ENCODE peak calls at places on chromosomes 16 and 17, in eight cellular contexts. S is heart right ventricle, V is GM23338, F is B cell, L is astrocyte, Y is brain microvascular endothelial cell, O is heart left ventricle, W is HCT116. K is an unnamed sample.

GRCh38 chr16:54935411-54936085 is 4.9 kb downstream of the IRX5 start:
- DNase-seq in S (no peak), V (peak), F (no peak), L (peak), Y (no peak), O (no peak), W (no peak), K (no peak)

GRCh38 chr17:77842148-77842905 is 116.2 kb upstream of the TNRC6C start:
- DNase-seq in S (no peak), V (no peak), F (no peak), L (no peak), Y (peak), O (no peak), W (no peak), K (no peak)

GRCh38 chr16:73043828-73044493 is 4.0 kb downstream of the ZFHX3 start:
- DNase-seq in S (no peak), V (no peak), F (no peak), L (peak), Y (peak), O (no peak), W (no peak), K (no peak)

GRCh38 chr16:4321286-4322120 is 5.6 kb downstream of the GLIS2 start:
- DNase-seq in S (no peak), V (no peak), F (no peak), L (no peak), Y (no peak), O (no peak), W (no peak), K (no peak)

GRCh38 chr17:67474081-67474661 is 97.1 kb downstream of the PITPNC1 start:
- DNase-seq in S (peak), V (peak), F (no peak), L (peak), Y (peak), O (peak), W (no peak), K (no peak)

GRCh38 chr16:71883193-71883848 is 661 bp downstream of the ZNF821 start:
- DNase-seq in S (no peak), V (peak), F (peak), L (no peak), Y (peak), O (peak), W (no peak), K (peak)

GRCh38 chr17:65163990-65164495 is 26.9 kb downstream of the RGS9 start:
- DNase-seq in S (no peak), V (no peak), F (peak), L (peak), Y (peak), O (no peak), W (peak), K (peak)

GRCh38 chr16:11550651-11551498 is 35.8 kb downstream of the LITAF start:
- DNase-seq in S (no peak), V (no peak), F (no peak), L (no peak), Y (no peak), O (no peak), W (no peak), K (no peak)

GRCh38 chr16:70430667-70431536 is 8.0 kb downstream of the ST3GAL2 start:
- DNase-seq in S (no peak), V (peak), F (peak), L (no peak), Y (no peak), O (peak), W (no peak), K (peak)

GRCh38 chr17:18129041-18129502 is 20.5 kb downstream of the MYO15A start:
- DNase-seq in S (no peak), V (no peak), F (no peak), L (peak), Y (peak), O (no peak), W (no peak), K (no peak)

GRCh38 chr16:52482916-52483315 is 64.0 kb downstream of the TOX3 start:
- DNase-seq in S (no peak), V (no peak), F (no peak), L (no peak), Y (no peak), O (no peak), W (no peak), K (no peak)

GRCh38 chr17:81553616-81554181 is 1.5 kb upstream of the FAAP100 start:
- DNase-seq in S (no peak), V (no peak), F (no peak), L (peak), Y (peak), O (no peak), W (peak), K (no peak)

GRCh38 chr17:1515640-1516402 is 591 bp downstream of the INPP5K start:
- DNase-seq in S (no peak), V (peak), F (peak), L (peak), Y (peak), O (peak), W (peak), K (peak)
- TF ChIP-seq CTCF in S (peak), V (peak), F (peak), L (peak), Y (peak), O (peak), W (peak), K (peak)

DNA sequence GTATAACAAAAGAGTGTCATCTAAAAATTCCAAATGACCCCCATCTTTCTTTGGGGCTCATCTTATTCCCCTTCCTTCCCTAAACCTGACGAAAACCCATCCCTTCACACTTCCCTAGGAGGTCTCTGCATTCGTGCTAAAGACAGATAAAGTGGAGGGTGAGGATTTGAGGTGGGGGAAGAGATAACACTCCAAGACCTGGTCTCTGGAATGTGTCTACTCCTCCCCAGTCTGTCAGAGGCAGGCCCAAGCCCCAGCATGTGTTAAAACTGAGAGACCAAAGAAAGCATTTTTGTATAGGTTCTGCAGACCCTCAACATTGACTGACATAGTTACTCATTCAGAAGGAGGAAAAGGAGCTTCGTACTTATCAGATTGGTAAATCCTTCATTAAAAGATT is 11.0 kb upstream of the LHX1 start:
- DNase-seq in S (no peak), V (no peak), F (no peak), L (no peak), Y (no peak), O (no peak), W (no peak), K (no peak)
- TF ChIP-seq CTCF in S (no peak), V (no peak), F (no peak), L (no peak), Y (no peak), O (no peak), W (no peak), K (no peak)

DNA sequence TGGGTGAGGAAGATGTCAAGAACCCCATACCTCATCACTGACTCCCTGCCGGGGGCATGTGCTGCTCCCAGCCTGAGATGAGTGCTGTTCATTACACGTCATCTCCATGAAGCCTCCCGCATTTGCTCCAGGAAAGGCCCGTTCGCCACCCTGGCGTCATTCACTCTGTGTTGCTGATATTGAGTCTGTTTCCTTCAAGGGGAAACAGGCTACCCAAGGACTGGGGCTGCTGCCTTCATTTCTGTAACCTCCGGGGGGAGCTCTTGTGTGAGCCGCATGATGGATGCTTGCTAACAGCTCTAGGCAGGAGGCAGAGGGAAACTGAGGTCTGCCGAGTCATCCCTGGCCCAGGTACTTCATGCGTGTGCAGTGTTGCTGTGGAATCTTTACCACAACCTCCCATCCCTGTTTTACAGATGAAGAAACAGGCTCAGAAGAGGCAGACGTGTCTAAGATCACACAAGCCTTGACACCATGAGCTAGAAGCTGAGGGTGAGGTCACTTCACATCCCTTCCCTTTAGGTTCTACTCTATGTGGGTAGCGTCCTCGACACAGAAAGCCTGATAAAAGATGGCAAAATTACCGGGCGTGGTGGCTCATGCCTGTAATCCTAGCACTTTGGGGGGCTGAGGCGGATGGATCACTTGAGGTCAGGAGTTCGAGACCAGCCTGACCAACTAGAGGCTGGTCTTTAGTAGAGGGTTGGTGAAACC is 3.5 kb upstream of the ARMC5 start:
- DNase-seq in S (no peak), V (peak), F (no peak), L (no peak), Y (no peak), O (no peak), W (no peak), K (peak)
- TF ChIP-seq CTCF in S (no peak), V (peak), F (peak), L (peak), Y (peak), O (peak), W (no peak), K (peak)

DNA sequence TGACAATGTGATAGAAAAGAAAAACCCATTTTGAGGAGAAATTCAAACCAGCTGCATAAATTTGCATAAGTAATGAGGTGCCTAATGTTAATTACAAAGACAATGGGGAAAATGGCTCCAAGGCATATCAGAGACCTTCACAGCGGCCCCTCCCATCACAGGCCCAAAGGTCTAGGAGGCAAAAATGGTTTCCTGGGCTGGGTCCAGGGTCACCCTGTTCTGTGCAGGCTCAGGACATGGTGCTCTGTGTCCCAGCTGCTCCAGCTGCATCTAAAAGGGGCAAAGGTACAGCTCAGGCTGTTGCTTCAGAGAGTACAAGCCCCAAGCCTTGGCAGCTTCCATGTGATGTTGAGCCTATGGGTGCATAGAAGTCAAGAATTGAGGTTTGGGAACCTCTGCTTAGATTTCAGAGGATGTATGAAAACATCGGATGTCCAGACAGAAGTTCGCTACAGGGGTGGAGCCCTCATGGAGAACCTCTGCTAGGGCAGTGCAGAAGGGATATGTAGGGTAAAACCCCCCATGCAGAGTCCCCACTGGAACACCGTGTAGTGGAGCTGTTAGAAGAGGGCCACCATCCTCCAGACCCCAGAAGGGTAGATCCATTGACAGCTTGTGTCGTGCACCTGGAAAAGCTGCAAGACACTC is 40.6 kb downstream of the IKZF3 start:
- DNase-seq in S (no peak), V (peak), F (no peak), L (no peak), Y (no peak), O (no peak), W (no peak), K (no peak)
- TF ChIP-seq CTCF in S (no peak), V (no peak), F (no peak), L (no peak), Y (no peak), O (no peak), W (no peak), K (no peak)

DNA sequence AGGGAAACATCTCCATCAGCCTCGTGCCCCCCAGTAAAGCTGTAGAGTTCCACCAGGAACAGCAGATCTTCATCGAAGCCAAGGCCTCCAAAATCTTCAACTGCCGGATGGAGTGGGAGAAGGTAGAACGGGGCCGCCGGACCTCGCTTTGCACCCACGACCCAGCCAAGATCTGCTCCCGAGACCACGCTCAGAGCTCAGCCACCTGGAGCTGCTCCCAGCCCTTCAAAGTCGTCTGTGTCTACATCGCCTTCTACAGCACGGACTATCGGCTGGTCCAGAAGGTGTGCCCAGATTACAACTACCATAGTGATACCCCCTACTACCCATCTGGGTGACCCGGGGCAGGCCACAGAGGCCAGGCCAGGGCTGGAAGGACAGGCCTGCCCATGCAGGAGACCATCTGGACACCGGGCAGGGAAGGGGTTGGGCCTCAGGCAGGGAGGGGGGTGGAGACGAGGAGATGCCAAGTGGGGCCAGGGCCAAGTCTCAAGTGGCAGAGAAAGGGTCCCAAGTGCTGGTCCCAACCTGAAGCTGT is 3.4 kb downstream of the NXPH3 start:
- DNase-seq in S (no peak), V (no peak), F (no peak), L (no peak), Y (no peak), O (no peak), W (no peak), K (no peak)
- TF ChIP-seq CTCF in S (no peak), V (no peak), F (no peak), L (no peak), Y (no peak), O (no peak), W (no peak), K (no peak)

GRCh38 chr16:56609463-56609921 is 1.1 kb downstream of the MT2A start:
- DNase-seq in S (no peak), V (no peak), F (peak), L (peak), Y (peak), O (peak), W (peak), K (peak)
- TF ChIP-seq CTCF in S (no peak), V (no peak), F (no peak), L (no peak), Y (peak), O (no peak), W (no peak), K (no peak)

DNA sequence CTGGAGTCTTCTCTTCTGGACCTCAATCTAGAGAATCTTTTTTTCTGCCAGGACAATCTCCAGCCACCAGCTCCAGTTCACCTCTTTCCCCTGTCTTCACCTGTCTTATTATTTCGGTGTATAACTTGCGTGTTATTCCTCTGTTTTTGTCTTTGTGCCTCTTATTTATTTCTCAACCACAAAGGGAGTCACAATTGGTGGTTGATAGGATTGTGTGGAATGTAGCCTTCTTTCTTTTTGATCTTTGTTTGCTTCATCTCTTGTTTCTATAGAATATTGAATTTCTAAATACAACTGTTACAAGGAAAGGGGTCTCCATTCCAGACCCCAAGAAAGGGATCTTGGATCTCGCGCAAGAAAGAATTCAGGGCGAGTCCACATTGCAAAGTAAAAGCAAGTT is 35.9 kb upstream of the HAS3 start:
- DNase-seq in S (no peak), V (no peak), F (no peak), L (no peak), Y (no peak), O (no peak), W (no peak), K (no peak)
- TF ChIP-seq CTCF in S (no peak), V (no peak), F (no peak), L (no peak), Y (no peak), O (no peak), W (no peak), K (no peak)

GRCh38 chr17:40317880-40318834 is 9.2 kb downstream of the RARA start:
- DNase-seq in S (peak), V (peak), F (peak), L (peak), Y (peak), O (peak), W (peak), K (peak)

GRCh38 chr17:40316571-40317344 is 7.8 kb downstream of the RARA start:
- DNase-seq in S (peak), V (peak), F (peak), L (peak), Y (peak), O (peak), W (peak), K (no peak)

GRCh38 chr17:40318835-40319332 is 9.9 kb downstream of the RARA start:
- DNase-seq in S (no peak), V (no peak), F (peak), L (no peak), Y (no peak), O (no peak), W (no peak), K (peak)

GRCh38 chr17:40315678-40316570 is 6.9 kb downstream of the RARA start:
- DNase-seq in S (no peak), V (no peak), F (peak), L (no peak), Y (no peak), O (no peak), W (no peak), K (peak)

GRCh38 chr17:40317345-40317873 is 8.4 kb downstream of the RARA start:
- DNase-seq in S (no peak), V (peak), F (peak), L (peak), Y (peak), O (peak), W (peak), K (peak)
- TF ChIP-seq CTCF in S (peak), V (peak), F (peak), L (peak), Y (peak), O (peak), W (no peak), K (peak)

GRCh38 chr17:64019486-64020067 is 856 bp downstream of the ICAM2 start:
- DNase-seq in S (no peak), V (no peak), F (no peak), L (no peak), Y (no peak), O (no peak), W (no peak), K (no peak)

GRCh38 chr17:64017381-64017980 is 3.0 kb downstream of the ICAM2 start:
- DNase-seq in S (no peak), V (peak), F (no peak), L (no peak), Y (no peak), O (no peak), W (no peak), K (no peak)

GRCh38 chr17:64016974-64017373 is 3.5 kb downstream of the ICAM2 start:
- DNase-seq in S (no peak), V (no peak), F (no peak), L (no peak), Y (no peak), O (no peak), W (no peak), K (no peak)

GRCh38 chr17:64015447-64015846 is 5.0 kb downstream of the ICAM2 start:
- DNase-seq in S (no peak), V (no peak), F (no peak), L (no peak), Y (no peak), O (no peak), W (no peak), K (no peak)

GRCh38 chr17:64016248-64016784 is 4.1 kb downstream of the ICAM2 start:
- DNase-seq in S (no peak), V (no peak), F (no peak), L (no peak), Y (no peak), O (no peak), W (no peak), K (no peak)
- TF ChIP-seq CTCF in S (no peak), V (peak), F (peak), L (no peak), Y (peak), O (peak), W (peak), K (no peak)

K was measured in GM20000.